ENCODE peak calls at places on chromosomes 12 and 14, in nine cellular contexts. D, K, N, P, G, R, I, H and Y are unnamed samples.

GRCh38 chr14:50021261-50021660 is 95.1 kb downstream of the VCPKMT start:
- DNase-seq in D (peak; percentile 42), I (no peak), G (no peak), K (no peak), P (no peak), H (no peak), N (no peak), R (no peak), Y (no peak)

GRCh38 chr12:105936496-105936895 is 202.3 kb downstream of the NUAK1 start:
- DNase-seq in R (no peak), G (no peak), K (no peak), H (no peak), D (no peak), N (no peak), I (no peak), P (no peak), Y (no peak)

GRCh38 chr14:34065690-34066391 is 115.0 kb upstream of the EGLN3 start:
- DNase-seq in N (no peak), P (no peak), G (no peak), D (no peak), H (no peak), R (no peak), I (no peak), K (no peak), Y (no peak)

GRCh38 chr12:10130042-10130441 is at the start of gene CLEC7A:
- DNase-seq in H (no peak), D (peak; percentile 43), N (no peak), I (no peak), R (no peak), G (no peak), K (no peak), P (no peak), Y (no peak)

GRCh38 chr14:60363275-60363674 is 114.3 kb downstream of the PPM1A start:
- DNase-seq in R (no peak), N (no peak), P (no peak), G (no peak), H (peak; percentile 2), D (no peak), I (no peak), K (no peak), Y (no peak)

GRCh38 chr14:58955294-58955821 is 233.1 kb upstream of the DAAM1 start:
- DNase-seq in I (no peak), K (no peak), R (no peak), H (no peak), N (no peak), G (no peak), P (no peak), D (peak; percentile 20), Y (no peak)

GRCh38 chr12:55996715-55997534 is at the start of gene SUOX:
- DNase-seq in G (peak; percentile 97), P (peak; percentile 85), K (peak; percentile 69), D (peak; percentile 98), R (peak; percentile 96), I (peak; percentile 80), H (peak; percentile 98), N (peak; percentile 96), Y (peak; percentile 97)

GRCh38 chr12:94586589-94587259 is 63.6 kb downstream of the TMCC3 start:
- DNase-seq in I (no peak), N (no peak), P (no peak), G (peak; percentile 13), R (no peak), D (no peak), H (no peak), K (no peak), Y (no peak)

GRCh38 chr12:111093428-111094142 is 173.2 kb upstream of the MYL2 start:
- DNase-seq in N (no peak), I (no peak), R (no peak), G (no peak), D (peak; percentile 61), P (no peak), H (no peak), K (no peak), Y (no peak)

GRCh38 chr12:76033116-76034001 is 1.8 kb upstream of the PHLDA1 start:
- DNase-seq in D (no peak), P (no peak), N (no peak), G (no peak), H (no peak), K (no peak), I (no peak), R (no peak), Y (no peak)

GRCh38 chr14:104993808-104994591 is 8.4 kb downstream of the CLBA1 start:
- DNase-seq in P (no peak), G (no peak), H (no peak), I (no peak), N (no peak), D (no peak), K (no peak), R (no peak), Y (no peak)

GRCh38 chr12:31118347-31118830 is 44.7 kb downstream of the DDX11 start:
- DNase-seq in H (no peak), N (no peak), K (no peak), G (no peak), R (no peak), D (no peak), I (peak; percentile 61), P (peak; percentile 53), Y (no peak)

GRCh38 chr12:65170245-65170881 is 980 bp downstream of the LEMD3 start:
- DNase-seq in D (peak; percentile 82), G (peak; percentile 50), K (peak; percentile 34), H (peak; percentile 78), P (peak; percentile 75), R (no peak), N (peak; percentile 71), I (no peak), Y (peak; percentile 88)

GRCh38 chr12:49200882-49201594 is 12.2 kb upstream of the TUBA1A start:
- DNase-seq in I (peak; percentile 73), P (peak; percentile 59), H (peak; percentile 83), R (peak; percentile 74), N (no peak), G (no peak), D (peak; percentile 58), K (no peak), Y (no peak)

GRCh38 chr12:11798856-11799530 is 149.5 kb downstream of the ETV6 start:
- DNase-seq in R (peak; percentile 26), H (peak; percentile 94), I (no peak), K (no peak), P (no peak), D (no peak), G (no peak), N (no peak), Y (no peak)

GRCh38 chr12:40175045-40175444 is 49.8 kb upstream of the LRRK2 start:
- DNase-seq in R (no peak), G (no peak), P (no peak), N (no peak), K (no peak), H (no peak), D (no peak), I (no peak), Y (no peak)

GRCh38 chr12:6962285-6963015 is 8.0 kb downstream of the PHB2 start:
- DNase-seq in K (no peak), N (peak; percentile 59), D (no peak), P (no peak), R (no peak), H (no peak), I (no peak), G (peak; percentile 88), Y (peak; percentile 88)

GRCh38 chr12:67921286-67921685 is 68.0 kb upstream of the IFNG-AS1 start:
- DNase-seq in R (no peak), G (no peak), D (no peak), P (no peak), K (no peak), I (no peak), H (no peak), N (no peak), Y (no peak)

GRCh38 chr14:63686926-63687325 is 40.9 kb downstream of the SGPP1 start:
- DNase-seq in G (no peak), K (no peak), H (no peak), P (no peak), R (no peak), D (no peak), N (no peak), I (no peak), Y (no peak)

GRCh38 chr12:68623984-68624383 is 13.3 kb downstream of the RAP1B start:
- DNase-seq in N (no peak), I (no peak), H (no peak), K (no peak), D (no peak), R (no peak), P (no peak), G (no peak), Y (no peak)

GRCh38 chr12:96399081-96399918 is 939 bp downstream of the CDK17 start:
- DNase-seq in H (peak; percentile 56), N (peak; percentile 82), R (no peak), K (peak; percentile 50), I (peak; percentile 25), P (peak; percentile 83), G (peak; percentile 50), D (peak; percentile 88), Y (peak; percentile 89)

GRCh38 chr12:76299536-76300296 is 48.5 kb downstream of the BBS10 start:
- DNase-seq in P (peak; percentile 56), K (no peak), G (no peak), N (no peak), H (no peak), I (no peak), D (no peak), R (no peak), Y (no peak)

GRCh38 chr14:49992901-49993335 is 100.0 kb downstream of the ARF6 start:
- DNase-seq in D (peak; percentile 50), I (no peak), P (no peak), H (peak; percentile 43), R (no peak), K (no peak), G (no peak), N (no peak), Y (no peak)

GRCh38 chr14:79111963-79112362 is 941.8 kb downstream of the NRXN3 start:
- DNase-seq in D (no peak), G (no peak), H (no peak), R (no peak), I (no peak), P (no peak), N (no peak), K (no peak), Y (no peak)